ENCODE peak calls at places on chromosomes 2 and 18, in six cellular contexts. C, M, S, U, P and F are unnamed samples.
A peak's percentile ranks its signal among the peaks of the same experiment; 100 is the strongest.

GRCh38 chr18:50509012-50509411 is 50.9 kb upstream of the MAPK4 start:
- DNase-seq in C (no peak), M (no peak), S (no peak), U (no peak), P (no peak), F (no peak)

GRCh38 chr18:32301976-32302743 is 112.3 kb downstream of the MEP1B start:
- DNase-seq in C (peak; percentile 41), M (peak; percentile 94), S (no peak), U (no peak), P (peak; percentile 90), F (peak; percentile 88)

GRCh38 chr2:15160602-15161001 is 400.5 kb downstream of the NBAS start:
- DNase-seq in C (no peak), M (peak; percentile 62), S (no peak), U (no peak), P (no peak), F (peak; percentile 46)

GRCh38 chr2:54880428-54880827 is 157.0 kb downstream of the EML6 start:
- DNase-seq in C (no peak), M (no peak), S (no peak), U (no peak), P (no peak), F (no peak)

GRCh38 chr2:183063083-183063482 is 15.5 kb upstream of the DUSP19 start:
- DNase-seq in C (peak; percentile 22), M (peak; percentile 85), S (no peak), U (no peak), P (peak; percentile 92), F (peak; percentile 70)

GRCh38 chr2:241035818-241036396 is 37.5 kb downstream of the SNED1 start:
- DNase-seq in C (no peak), M (no peak), S (no peak), U (no peak), P (no peak), F (no peak)

GRCh38 chr2:9162841-9163240 is 43.8 kb upstream of the ASAP2 start:
- DNase-seq in C (no peak), M (no peak), S (no peak), U (no peak), P (no peak), F (no peak)

GRCh38 chr18:27843783-27844415 is 333.0 kb downstream of the CDH2 start:
- DNase-seq in C (no peak), M (peak; percentile 36), S (no peak), U (no peak), P (peak; percentile 77), F (peak; percentile 48)

GRCh38 chr2:12592296-12592695 is 124.4 kb upstream of the TRIB2 start:
- DNase-seq in C (no peak), M (no peak), S (no peak), U (no peak), P (no peak), F (no peak)

GRCh38 chr18:69897397-69898108 is 50.1 kb downstream of the CD226 start:
- DNase-seq in C (peak; percentile 9), M (no peak), S (no peak), U (no peak), P (no peak), F (no peak)

GRCh38 chr2:12719400-12720104 is 2.8 kb downstream of the TRIB2 start:
- DNase-seq in C (no peak), M (peak; percentile 64), S (no peak), U (no peak), P (peak; percentile 88), F (peak; percentile 88)

GRCh38 chr2:225233234-225233633 is 166.3 kb upstream of the NYAP2 start:
- DNase-seq in C (no peak), M (peak; percentile 28), S (no peak), U (no peak), P (no peak), F (peak; percentile 34)

GRCh38 chr2:73244580-73244979 is 10.5 kb downstream of the CCT7 start:
- DNase-seq in C (no peak), M (no peak), S (no peak), U (no peak), P (no peak), F (no peak)

GRCh38 chr18:36127866-36128845 is 984 bp downstream of the SLC39A6 start:
- DNase-seq in C (peak; percentile 11), M (peak; percentile 69), S (no peak), U (no peak), P (peak; percentile 30), F (peak; percentile 65)

GRCh38 chr2:65103013-65103720 is 26.7 kb downstream of the RAB1A start:
- DNase-seq in C (no peak), M (no peak), S (no peak), U (no peak), P (peak; percentile 25), F (peak; percentile 38)

GRCh38 chr2:67448648-67449047 is 51.5 kb downstream of the ETAA1 start:
- DNase-seq in C (no peak), M (no peak), S (no peak), U (no peak), P (no peak), F (no peak)

GRCh38 chr18:470661-471501 is 29.6 kb downstream of the COLEC12 start:
- DNase-seq in C (no peak), M (peak; percentile 69), S (no peak), U (no peak), P (peak; percentile 84), F (no peak)

GRCh38 chr18:58135170-58135569 is 91.1 kb downstream of the NEDD4L start:
- DNase-seq in C (peak; percentile 29), M (peak; percentile 95), S (no peak), U (no peak), P (peak; percentile 39), F (peak; percentile 83)

GRCh38 chr2:67616749-67617148 is 219.6 kb downstream of the ETAA1 start:
- DNase-seq in C (peak; percentile 1), M (peak; percentile 96), S (no peak), U (no peak), P (peak; percentile 82), F (peak; percentile 60)

GRCh38 chr2:189149981-189150380 is 29.6 kb downstream of the COL5A2 start:
- DNase-seq in C (no peak), M (peak; percentile 65), S (no peak), U (no peak), P (peak; percentile 62), F (peak; percentile 69)

GRCh38 chr2:31318360-31319336 is 84.7 kb downstream of the EHD3 start:
- DNase-seq in C (peak; percentile 45), M (peak; percentile 86), S (no peak), U (no peak), P (peak; percentile 84), F (peak; percentile 90)

DNA sequence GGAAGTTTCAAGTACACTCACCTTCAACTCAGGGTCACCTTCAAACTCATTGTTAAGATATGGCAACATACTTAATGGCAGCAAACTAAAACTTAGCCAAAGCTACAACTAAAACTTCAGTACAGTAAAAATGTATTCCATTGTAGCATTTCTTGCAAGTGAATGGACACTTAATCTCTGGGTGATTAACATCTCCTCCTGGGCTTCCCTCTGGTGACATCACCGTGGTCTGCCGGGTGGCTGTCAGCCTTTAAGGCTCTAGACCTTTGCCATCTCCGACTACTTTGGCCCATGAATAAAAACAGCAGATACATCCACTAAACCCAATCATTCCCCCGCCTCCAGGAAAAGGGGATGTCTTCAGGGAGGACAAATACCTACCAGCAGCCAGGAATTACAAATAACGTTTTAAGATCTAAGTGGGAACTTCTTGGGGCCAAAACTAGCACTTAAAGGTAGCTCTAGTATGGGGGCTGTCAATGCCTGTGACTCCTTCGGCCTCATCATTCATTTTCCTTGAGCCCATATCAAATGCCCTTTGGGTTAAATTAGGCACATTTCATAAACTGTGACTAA is 1.2 kb downstream of the TFCP2L1 start:
- DNase-seq in C (no peak), M (no peak), S (no peak), U (no peak), P (no peak), F (no peak)
- H3K4me3 ChIP-seq in C (no peak overlapping the region), M (no peak overlapping the region), S (no peak overlapping the region), U (peak overlapping the region; percentile 55), P (no peak overlapping the region), F (no peak overlapping the region)

GRCh38 chr18:9530226-9531009 is 55.1 kb downstream of the RALBP1 start:
- DNase-seq in C (no peak), M (no peak), S (no peak), U (no peak), P (no peak), F (peak; percentile 29)

GRCh38 chr18:9521770-9522169 is 46.5 kb downstream of the RALBP1 start:
- DNase-seq in C (no peak), M (no peak), S (no peak), U (no peak), P (no peak), F (no peak)

GRCh38 chr18:9522952-9523351 is 47.6 kb downstream of the RALBP1 start:
- DNase-seq in C (no peak), M (no peak), S (no peak), U (no peak), P (no peak), F (no peak)

GRCh38 chr18:9531791-9532410 is 56.6 kb downstream of the RALBP1 start:
- DNase-seq in C (no peak), M (peak; percentile 33), S (no peak), U (no peak), P (no peak), F (peak; percentile 15)

GRCh38 chr18:9526458-9526857 is 51.1 kb downstream of the RALBP1 start:
- DNase-seq in C (no peak), M (no peak), S (no peak), U (no peak), P (no peak), F (no peak)
- TF ChIP-seq CTCF in C (no peak), M (no peak), S (no peak), U (no peak), P (no peak), F (no peak)

GRCh38 chr2:735670-736218 is 58.5 kb upstream of the TMEM18 start:
- DNase-seq in C (no peak), M (no peak), S (no peak), U (no peak), P (no peak), F (no peak)

GRCh38 chr2:736939-737338 is 59.7 kb upstream of the TMEM18 start:
- DNase-seq in C (no peak), M (no peak), S (no peak), U (no peak), P (no peak), F (no peak)

DNA sequence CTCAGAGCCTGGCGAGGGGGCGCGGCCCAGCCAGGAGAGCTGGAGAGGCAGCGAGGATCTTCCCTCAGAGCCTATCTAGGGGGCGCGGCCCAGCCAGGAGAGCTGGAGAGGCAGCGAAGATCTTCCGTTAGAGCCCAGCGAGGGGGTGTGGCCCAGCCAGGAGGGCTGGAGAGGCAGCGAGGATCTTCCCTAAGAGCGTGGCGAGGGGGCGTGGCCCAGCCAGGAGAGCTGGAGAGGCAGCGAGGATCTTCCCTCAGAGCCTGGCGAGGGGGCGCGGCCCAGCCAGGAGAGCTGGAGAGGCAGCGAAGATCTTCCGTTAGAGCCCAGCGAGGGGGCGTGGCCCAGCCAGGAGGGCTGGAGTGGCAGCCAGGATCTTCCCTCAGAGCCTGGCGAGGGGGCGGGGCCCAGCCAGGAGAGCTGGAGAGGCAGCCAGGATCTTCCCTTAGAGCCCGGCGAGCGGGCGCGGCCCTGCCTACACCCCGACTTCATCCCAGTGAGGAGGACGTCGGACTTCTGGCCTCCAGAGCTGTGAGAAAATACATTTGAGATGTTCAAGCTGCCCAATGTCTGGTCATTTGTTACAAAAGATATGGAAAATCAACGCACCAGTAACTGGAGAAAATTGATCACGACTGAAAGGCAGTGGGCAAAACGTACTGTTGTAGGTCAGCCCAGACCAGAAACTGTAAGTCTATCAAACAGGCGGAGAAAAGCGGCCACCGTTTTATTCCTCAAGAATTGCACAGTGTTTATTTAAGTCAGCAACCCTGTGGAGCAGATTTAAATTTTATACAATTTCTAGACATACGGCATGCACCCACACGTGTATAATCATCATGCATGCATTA is 63.5 kb upstream of the TMEM18 start:
- DNase-seq in C (peak; percentile 78), M (peak; percentile 92), S (peak; percentile 92), U (no peak), P (peak; percentile 75), F (peak; percentile 99)
- H3K4me3 ChIP-seq in C (peak overlapping the region; percentile 62), M (peak overlapping the region; percentile 23), S (peak overlapping the region; percentile 48), U (peak overlapping the region; percentile 54), P (peak overlapping the region; percentile 53), F (peak overlapping the region; percentile 53)

GRCh38 chr18:23689031-23689615 is at the start of gene LAMA3:
- DNase-seq in C (no peak), M (peak; percentile 11), S (peak; percentile 78), U (no peak), P (peak; percentile 24), F (peak; percentile 45)
- TF ChIP-seq CTCF in C (no peak), M (no peak), S (no peak), U (peak; percentile 26), P (peak; percentile 13), F (peak; percentile 22)